ENCODE peak calls at places on chromosomes 4 and X, in four cellular contexts. G is nephron progenitor cell, E is Panc1, X is cardiac muscle cell. Z is an unnamed sample.

GRCh38 chrX:150569155-150569477 is 695 bp downstream of the MTM1 start:
- DNase-seq in G (no peak), E (no peak), X (no peak), Z (no peak)

GRCh38 chr4:145938618-145939177 is at the start of gene ZNF827:
- DNase-seq in G (peak; percentile 74), E (no peak), X (peak; percentile 83), Z (peak; percentile 58)

GRCh38 chr4:183014361-183015084 is 84.5 kb upstream of the WWC2 start:
- DNase-seq in G (no peak), E (no peak), X (peak; percentile 8), Z (no peak)

GRCh38 chr4:173002840-173003561 is 165.6 kb upstream of the GALNT7 start:
- DNase-seq in G (no peak), E (no peak), X (no peak), Z (no peak)

GRCh38 chr4:119537586-119537985 is 91.0 kb downstream of the PDE5A start:
- DNase-seq in G (no peak), E (no peak), X (no peak), Z (no peak)

GRCh38 chr4:122616910-122617596 is 3.8 kb downstream of the IL21 start:
- DNase-seq in G (no peak), E (no peak), X (no peak), Z (no peak)

GRCh38 chrX:11059923-11060322 is 51.2 kb upstream of the HCCS start:
- DNase-seq in G (no peak), E (no peak), X (no peak), Z (no peak)

GRCh38 chr4:147617173-147617840 is at the start of gene TMEM184C:
- DNase-seq in G (peak; percentile 99), E (peak; percentile 69), X (peak; percentile 98), Z (peak; percentile 95)

GRCh38 chr4:13348216-13348615 is 135.9 kb downstream of the RAB28 start:
- DNase-seq in G (no peak), E (no peak), X (no peak), Z (no peak)

GRCh38 chr4:152408514-152409327 is 127.2 kb downstream of the FBXW7 start:
- DNase-seq in G (peak; percentile 5), E (no peak), X (peak; percentile 49), Z (peak; percentile 4)

GRCh38 chr4:140400111-140400510 is 26.7 kb downstream of the SCOC start:
- DNase-seq in G (no peak), E (no peak), X (no peak), Z (no peak)

GRCh38 chr4:109818268-109818667 is 2.7 kb downstream of the GAR1 start:
- DNase-seq in G (no peak), E (no peak), X (no peak), Z (no peak)

GRCh38 chr4:88442636-88443260 is 14.2 kb upstream of the HERC5 start:
- DNase-seq in G (no peak), E (no peak), X (no peak), Z (no peak)

GRCh38 chr4:186859420-186859819 is 135.8 kb upstream of the FAT1 start:
- DNase-seq in G (no peak), E (no peak), X (no peak), Z (no peak)

GRCh38 chr4:128468485-128468989 is 180.9 kb upstream of the PGRMC2 start:
- DNase-seq in G (no peak), E (no peak), X (no peak), Z (no peak)

GRCh38 chr4:3780347-3781171 is 14.4 kb downstream of the ADRA2C start:
- DNase-seq in G (no peak), E (no peak), X (peak; percentile 69), Z (no peak)

GRCh38 chrX:8090906-8091305 is 80.2 kb downstream of the VCX2 start:
- DNase-seq in G (no peak), E (no peak), X (no peak), Z (no peak)

GRCh38 chr4:118224239-118224829 is 128.5 kb downstream of the PRSS12 start:
- DNase-seq in G (no peak), E (peak; percentile 28), X (peak; percentile 74), Z (no peak)

GRCh38 chr4:124686279-124686678 is 26.3 kb downstream of the ANKRD50 start:
- DNase-seq in G (no peak), E (no peak), X (no peak), Z (no peak)

GRCh38 chrX:121802881-121803412 is 755.5 kb downstream of the GLUD2 start:
- DNase-seq in G (no peak), E (no peak), X (no peak), Z (no peak)

GRCh38 chr4:87109121-87109520 is 111.3 kb downstream of the KLHL8 start:
- DNase-seq in G (no peak), E (no peak), X (no peak), Z (no peak)

GRCh38 chrX:66914082-66914481 is 275.2 kb upstream of the EDA2R start:
- DNase-seq in G (peak; percentile 2), E (no peak), X (no peak), Z (no peak)

GRCh38 chr4:924107-925096 is 7.7 kb downstream of the GAK start:
- DNase-seq in G (no peak), E (no peak), X (no peak), Z (no peak)

GRCh38 chrX:23849241-23849640 is 58.5 kb downstream of the APOO start:
- DNase-seq in G (no peak), E (no peak), X (no peak), Z (no peak)

GRCh38 chr4:3688018-3688998 is 77.9 kb upstream of the ADRA2C start:
- DNase-seq in G (no peak), E (no peak), X (no peak), Z (no peak)

GRCh38 chr4:173040200-173040599 is 128.4 kb upstream of the GALNT7 start:
- DNase-seq in G (no peak), E (no peak), X (no peak), Z (no peak)

GRCh38 chrX:39903937-39904336 is 193.8 kb downstream of the BCOR start:
- DNase-seq in G (no peak), E (no peak), X (no peak), Z (no peak)

GRCh38 chr4:173859091-173859713 is 329.2 kb upstream of the HAND2 start:
- DNase-seq in G (no peak), E (no peak), X (no peak), Z (no peak)

GRCh38 chr4:76277667-76278066 is 26.1 kb downstream of the FAM47E start:
- DNase-seq in G (no peak), E (no peak), X (no peak), Z (no peak)

GRCh38 chrX:54920610-54921426 is at the start of gene TRO:
- DNase-seq in G (peak; percentile 56), E (no peak), X (peak; percentile 53), Z (peak; percentile 33)

GRCh38 chr4:24417206-24417605 is 167.1 kb downstream of the DHX15 start:
- DNase-seq in G (no peak), E (no peak), X (no peak), Z (no peak)

GRCh38 chr4:24408640-24409039 is 175.7 kb downstream of the DHX15 start:
- DNase-seq in G (no peak), E (no peak), X (no peak), Z (no peak)

GRCh38 chr4:24411299-24411698 is 173.1 kb downstream of the DHX15 start:
- DNase-seq in G (no peak), E (no peak), X (no peak), Z (no peak)

GRCh38 chr4:24416293-24416692 is 168.1 kb downstream of the DHX15 start:
- DNase-seq in G (no peak), E (no peak), X (no peak), Z (no peak)

GRCh38 chr4:24413311-24413784 is 171.0 kb downstream of the DHX15 start:
- DNase-seq in G (no peak), E (no peak), X (no peak), Z (no peak)
- TF ChIP-seq CTCF in G (no peak), E (no peak), X (no peak), Z (no peak)

DNA sequence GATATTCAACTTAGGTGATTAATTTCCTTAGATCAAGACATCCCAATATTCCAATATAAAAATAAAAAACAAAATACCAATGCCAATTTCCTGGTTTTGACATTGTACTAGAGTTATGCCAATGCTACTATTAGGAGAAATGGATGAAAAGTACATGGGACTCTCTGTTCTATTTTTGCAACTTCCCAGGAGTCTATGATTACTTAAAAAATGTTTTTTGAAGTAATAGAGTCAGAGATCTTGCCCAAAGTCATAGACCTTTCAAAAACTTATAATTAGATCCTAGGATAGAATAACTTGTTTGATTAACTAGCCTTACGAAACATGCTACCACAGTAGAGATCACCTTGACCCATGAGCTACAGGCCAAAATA is 73.6 kb upstream of the MAOA start:
- DNase-seq in G (no peak), E (no peak), X (no peak), Z (no peak)
- TF ChIP-seq CTCF in G (no peak), E (no peak), X (no peak), Z (no peak)

DNA sequence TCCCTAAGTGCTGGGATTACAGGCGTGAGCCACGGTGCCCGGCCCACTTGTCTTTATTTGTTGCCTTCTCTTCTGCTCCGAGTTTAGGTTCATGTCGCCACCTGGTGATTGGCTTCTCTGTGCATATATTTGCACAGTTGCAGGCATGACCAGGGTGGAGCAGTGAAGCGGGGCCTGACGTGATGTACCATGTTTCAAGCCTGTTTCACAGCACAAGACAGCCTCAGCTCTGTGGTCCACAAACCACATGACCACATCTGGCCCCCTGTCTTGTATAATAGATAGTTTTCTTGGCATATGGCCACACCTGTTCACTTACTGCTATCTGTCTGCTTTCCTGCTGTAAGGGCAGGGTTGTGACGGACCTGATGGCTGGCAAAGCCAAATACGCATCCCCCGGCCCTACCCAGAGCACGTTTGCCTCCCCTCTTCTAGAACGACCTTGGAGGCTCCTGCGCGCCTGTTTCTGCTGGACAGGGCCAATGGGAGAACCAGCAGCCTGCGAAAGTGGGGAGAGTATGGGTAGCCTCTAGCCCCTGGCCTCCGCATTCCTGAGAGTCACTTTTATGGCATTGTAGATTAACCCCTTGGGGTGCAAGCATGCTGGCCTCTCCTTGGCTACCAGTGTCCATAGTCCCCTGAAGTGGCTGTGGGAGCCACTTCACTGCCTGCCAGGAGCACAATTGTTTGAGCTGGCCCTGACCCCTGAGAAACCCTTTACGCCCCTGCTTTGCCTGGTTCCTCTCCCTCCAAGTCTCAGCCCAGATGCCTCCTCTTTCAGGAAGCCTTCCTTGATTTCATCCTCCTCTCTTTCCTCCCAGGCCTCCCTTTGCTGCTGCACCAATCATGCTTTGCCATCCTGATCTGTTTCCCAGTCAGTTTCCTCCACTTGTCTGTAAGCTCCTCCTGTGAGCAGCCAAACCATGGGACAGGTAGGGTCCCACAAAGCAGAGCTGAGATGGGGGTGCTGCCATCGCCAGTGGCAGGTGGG is 6.0 kb upstream of the SH3TC1 start:
- DNase-seq in G (peak; percentile 46), E (peak; percentile 12), X (no peak), Z (no peak)
- TF ChIP-seq CTCF in G (no peak), E (no peak), X (no peak), Z (no peak)

DNA sequence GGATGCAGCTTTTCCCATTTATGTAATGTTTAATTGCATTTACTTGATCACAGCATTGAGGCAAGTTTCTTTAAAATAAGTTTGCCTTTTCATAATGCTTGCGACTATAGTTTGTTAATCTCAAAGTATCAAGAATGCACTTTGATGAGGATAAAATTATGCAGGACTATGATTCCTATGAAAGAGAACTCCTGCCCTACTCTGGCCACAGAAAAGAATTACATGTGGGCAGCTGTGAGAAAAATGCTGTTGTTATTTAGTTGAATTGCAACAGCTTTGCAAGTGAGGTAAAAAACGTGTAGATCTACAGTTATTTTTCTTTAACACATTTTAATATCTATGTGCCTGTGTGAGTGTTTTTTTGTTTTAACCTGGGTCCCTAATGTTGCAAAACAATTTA is 12.5 kb upstream of the OSTC start:
- DNase-seq in G (no peak), E (no peak), X (no peak), Z (no peak)
- TF ChIP-seq CTCF in G (peak; percentile 13), E (peak; percentile 13), X (peak; percentile 30), Z (no peak)

GRCh38 chr4:176569301-176569700 is 223.4 kb downstream of the VEGFC start:
- DNase-seq in G (no peak), E (no peak), X (no peak), Z (no peak)
- TF ChIP-seq CTCF in G (no peak), E (peak; percentile 19), X (peak; percentile 9), Z (no peak)

GRCh38 chrX:145213504-145213903 is 33.8 kb upstream of the SPANXN1 start:
- DNase-seq in G (peak; percentile 23), E (no peak), X (peak; percentile 5), Z (peak; percentile 7)
- TF ChIP-seq CTCF in G (peak; percentile 57), E (peak; percentile 40), X (no peak), Z (peak; percentile 64)

Z was measured in neural crest cell.